ENCODE peak calls at places on chromosomes 7 and 10, in ten cellular contexts. One of them, this sample, is unnamed.
A peak's percentile ranks its signal among the peaks of the same experiment; 100 is the strongest.

GRCh38 chr7:120740348-120740747 is 117.6 kb downstream of the TSPAN12 start:
- DNase-seq in kidney: no peak
- DNase-seq in AG09309: no peak
- DNase-seq in neural crest cell: no peak
- DNase-seq in WTC11: no peak
- DNase-seq in K562: no peak
- DNase-seq in tibial artery: no peak
- DNase-seq in mucosa of descending colon: no peak
- DNase-seq in astrocyte of the spinal cord: peak; percentile 74
- DNase-seq in nephron progenitor cell: no peak
- DNase-seq in this sample: no peak

GRCh38 chr10:69466689-69467088 is 15.4 kb downstream of the TSPAN15 start:
- DNase-seq in K562: no peak
- DNase-seq in astrocyte of the spinal cord: no peak
- DNase-seq in mucosa of descending colon: no peak
- DNase-seq in nephron progenitor cell: no peak
- DNase-seq in neural crest cell: no peak
- DNase-seq in WTC11: no peak
- DNase-seq in AG09309: no peak
- DNase-seq in tibial artery: no peak
- DNase-seq in kidney: no peak
- DNase-seq in this sample: no peak

GRCh38 chr7:127882313-127882920 is 148.8 kb downstream of the LRRC4 start:
- DNase-seq in AG09309: no peak
- DNase-seq in K562: no peak
- DNase-seq in kidney: no peak
- DNase-seq in neural crest cell: no peak
- DNase-seq in nephron progenitor cell: no peak
- DNase-seq in WTC11: no peak
- DNase-seq in mucosa of descending colon: no peak
- DNase-seq in tibial artery: no peak
- DNase-seq in astrocyte of the spinal cord: no peak
- DNase-seq in this sample: no peak

GRCh38 chr10:6349846-6350245 is 147.1 kb downstream of the PFKFB3 start:
- DNase-seq in tibial artery: no peak
- DNase-seq in AG09309: no peak
- DNase-seq in astrocyte of the spinal cord: no peak
- DNase-seq in K562: no peak
- DNase-seq in nephron progenitor cell: no peak
- DNase-seq in kidney: no peak
- DNase-seq in neural crest cell: no peak
- DNase-seq in WTC11: no peak
- DNase-seq in mucosa of descending colon: no peak
- DNase-seq in this sample: no peak

GRCh38 chr7:7704867-7705266 is 13.5 kb downstream of the RPA3 start:
- DNase-seq in tibial artery: no peak
- DNase-seq in mucosa of descending colon: no peak
- DNase-seq in kidney: no peak
- DNase-seq in AG09309: no peak
- DNase-seq in astrocyte of the spinal cord: no peak
- DNase-seq in nephron progenitor cell: no peak
- DNase-seq in WTC11: no peak
- DNase-seq in neural crest cell: no peak
- DNase-seq in K562: no peak
- DNase-seq in this sample: no peak

GRCh38 chr7:5615190-5616070 is 166.0 kb downstream of the RNF216 start:
- DNase-seq in mucosa of descending colon: no peak
- DNase-seq in AG09309: no peak
- DNase-seq in tibial artery: no peak
- DNase-seq in WTC11: no peak
- DNase-seq in astrocyte of the spinal cord: no peak
- DNase-seq in kidney: peak; percentile 73
- DNase-seq in neural crest cell: no peak
- DNase-seq in nephron progenitor cell: no peak
- DNase-seq in K562: no peak
- DNase-seq in this sample: no peak

GRCh38 chr7:41576176-41576575 is 126.7 kb downstream of the INHBA start:
- DNase-seq in nephron progenitor cell: no peak
- DNase-seq in K562: no peak
- DNase-seq in mucosa of descending colon: no peak
- DNase-seq in astrocyte of the spinal cord: no peak
- DNase-seq in tibial artery: no peak
- DNase-seq in WTC11: no peak
- DNase-seq in neural crest cell: no peak
- DNase-seq in kidney: no peak
- DNase-seq in AG09309: no peak
- DNase-seq in this sample: no peak

GRCh38 chr10:62336404-62336803 is 37.8 kb upstream of the ZNF365 start:
- DNase-seq in K562: no peak
- DNase-seq in WTC11: no peak
- DNase-seq in mucosa of descending colon: no peak
- DNase-seq in AG09309: no peak
- DNase-seq in nephron progenitor cell: no peak
- DNase-seq in tibial artery: no peak
- DNase-seq in kidney: no peak
- DNase-seq in astrocyte of the spinal cord: no peak
- DNase-seq in neural crest cell: no peak
- DNase-seq in this sample: no peak

GRCh38 chr7:6071406-6071805 is 40.2 kb downstream of the ANKRD61 start:
- DNase-seq in K562: no peak
- DNase-seq in WTC11: no peak
- DNase-seq in kidney: no peak
- DNase-seq in astrocyte of the spinal cord: no peak
- DNase-seq in mucosa of descending colon: no peak
- DNase-seq in nephron progenitor cell: no peak
- DNase-seq in tibial artery: no peak
- DNase-seq in neural crest cell: no peak
- DNase-seq in AG09309: no peak
- DNase-seq in this sample: no peak

GRCh38 chr10:112249722-112250121 is 33.5 kb upstream of the TECTB start:
- DNase-seq in mucosa of descending colon: no peak
- DNase-seq in nephron progenitor cell: no peak
- DNase-seq in kidney: no peak
- DNase-seq in K562: no peak
- DNase-seq in neural crest cell: no peak
- DNase-seq in astrocyte of the spinal cord: no peak
- DNase-seq in WTC11: no peak
- DNase-seq in tibial artery: no peak
- DNase-seq in AG09309: no peak
- DNase-seq in this sample: no peak

GRCh38 chr10:78196964-78197363 is 163.3 kb downstream of the RPS24 start:
- DNase-seq in neural crest cell: no peak
- DNase-seq in AG09309: peak; percentile 67
- DNase-seq in tibial artery: no peak
- DNase-seq in K562: no peak
- DNase-seq in kidney: no peak
- DNase-seq in mucosa of descending colon: no peak
- DNase-seq in astrocyte of the spinal cord: peak; percentile 20
- DNase-seq in WTC11: no peak
- DNase-seq in nephron progenitor cell: no peak
- DNase-seq in this sample: no peak

GRCh38 chr10:103757531-103758293 is 97.7 kb downstream of the SH3PXD2A start:
- DNase-seq in astrocyte of the spinal cord: peak; percentile 87
- DNase-seq in WTC11: peak; percentile 40
- DNase-seq in nephron progenitor cell: no peak
- DNase-seq in mucosa of descending colon: peak; percentile 45
- DNase-seq in AG09309: peak; percentile 62
- DNase-seq in tibial artery: peak; percentile 53
- DNase-seq in neural crest cell: no peak
- DNase-seq in kidney: peak; percentile 79
- DNase-seq in K562: no peak
- DNase-seq in this sample: no peak

GRCh38 chr7:28062197-28062988 is 118.2 kb downstream of the JAZF1 start:
- DNase-seq in kidney: no peak
- DNase-seq in nephron progenitor cell: peak; percentile 79
- DNase-seq in neural crest cell: peak; percentile 61
- DNase-seq in WTC11: peak; percentile 87
- DNase-seq in AG09309: no peak
- DNase-seq in mucosa of descending colon: peak; percentile 89
- DNase-seq in tibial artery: peak; percentile 67
- DNase-seq in astrocyte of the spinal cord: peak; percentile 42
- DNase-seq in K562: peak; percentile 11
- DNase-seq in this sample: peak; percentile 64

GRCh38 chr10:100761191-100761590 is 15.8 kb downstream of the PAX2 start:
- DNase-seq in neural crest cell: no peak
- DNase-seq in kidney: no peak
- DNase-seq in tibial artery: no peak
- DNase-seq in nephron progenitor cell: no peak
- DNase-seq in K562: no peak
- DNase-seq in mucosa of descending colon: no peak
- DNase-seq in WTC11: no peak
- DNase-seq in astrocyte of the spinal cord: no peak
- DNase-seq in AG09309: no peak
- DNase-seq in this sample: no peak

GRCh38 chr10:18303851-18304800 is 163.9 kb downstream of the CACNB2 start:
- DNase-seq in astrocyte of the spinal cord: no peak
- DNase-seq in nephron progenitor cell: no peak
- DNase-seq in tibial artery: no peak
- DNase-seq in mucosa of descending colon: no peak
- DNase-seq in kidney: no peak
- DNase-seq in neural crest cell: no peak
- DNase-seq in K562: no peak
- DNase-seq in AG09309: no peak
- DNase-seq in WTC11: no peak
- DNase-seq in this sample: peak; percentile 52

DNA sequence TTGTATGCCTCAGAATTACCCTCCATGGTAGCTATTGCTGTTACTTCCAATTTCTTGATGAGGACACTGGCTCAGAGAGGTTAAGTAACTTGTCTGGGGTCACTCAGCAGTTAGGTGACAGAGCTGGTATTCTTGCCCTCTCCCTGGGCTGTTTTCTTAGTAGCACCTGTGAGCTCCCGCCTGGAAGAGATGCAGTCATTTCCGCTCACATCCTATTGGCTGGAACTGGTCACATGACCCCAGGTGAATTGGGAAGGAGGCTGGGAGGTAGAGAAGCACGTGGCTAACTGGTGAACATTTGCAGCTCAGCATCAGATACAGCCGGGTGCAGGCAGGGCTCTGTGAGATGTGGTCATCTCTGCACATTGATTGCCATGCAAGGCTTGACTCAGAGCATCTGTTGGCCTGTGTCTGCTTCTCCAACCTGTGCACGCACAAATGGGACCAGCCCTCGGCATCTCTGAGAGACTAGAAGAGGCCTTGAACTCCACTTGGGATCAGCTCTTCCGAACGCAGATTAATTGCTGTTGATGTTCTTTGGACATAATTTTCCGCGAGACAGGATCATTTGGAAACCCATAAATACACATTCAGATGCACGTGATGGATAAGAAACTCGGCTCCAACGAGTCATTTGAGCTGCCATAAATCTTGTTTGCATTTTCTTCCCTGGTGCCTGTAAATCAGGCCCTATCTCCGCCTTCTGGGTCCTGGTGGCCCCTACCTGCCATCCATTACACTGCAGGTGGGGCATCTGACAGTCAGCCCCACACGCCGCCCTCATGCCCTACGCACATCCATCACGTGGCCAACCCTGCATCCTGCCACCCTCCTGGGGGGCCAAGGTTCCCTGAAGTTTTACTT is 42.8 kb downstream of the MYL10 start:
- DNase-seq in AG09309: no peak
- DNase-seq in nephron progenitor cell: no peak
- DNase-seq in kidney: peak; percentile 32
- DNase-seq in WTC11: no peak
- DNase-seq in neural crest cell: no peak
- DNase-seq in K562: peak; percentile 64
- DNase-seq in mucosa of descending colon: peak; percentile 77
- DNase-seq in astrocyte of the spinal cord: no peak
- DNase-seq in tibial artery: no peak
- DNase-seq in this sample: no peak
- TF ChIP-seq CTCF in AG09309: no peak
- TF ChIP-seq CTCF in nephron progenitor cell: no peak
- TF ChIP-seq CTCF in kidney: no peak
- TF ChIP-seq CTCF in WTC11: no peak
- TF ChIP-seq CTCF in neural crest cell: no peak
- TF ChIP-seq CTCF in K562: no peak
- TF ChIP-seq CTCF in mucosa of descending colon: no peak
- TF ChIP-seq CTCF in astrocyte of the spinal cord: no peak
- TF ChIP-seq CTCF in tibial artery: no peak
- TF ChIP-seq CTCF in this sample: no peak

GRCh38 chr10:65355141-65355680 is 1570.6 kb upstream of the LRRTM3 start:
- DNase-seq in AG09309: no peak
- DNase-seq in tibial artery: no peak
- DNase-seq in astrocyte of the spinal cord: no peak
- DNase-seq in nephron progenitor cell: no peak
- DNase-seq in neural crest cell: no peak
- DNase-seq in K562: no peak
- DNase-seq in mucosa of descending colon: no peak
- DNase-seq in kidney: no peak
- DNase-seq in WTC11: no peak
- DNase-seq in this sample: no peak

GRCh38 chr10:65360497-65360896 is 1565.3 kb upstream of the LRRTM3 start:
- DNase-seq in astrocyte of the spinal cord: no peak
- DNase-seq in K562: no peak
- DNase-seq in tibial artery: no peak
- DNase-seq in WTC11: no peak
- DNase-seq in neural crest cell: no peak
- DNase-seq in AG09309: no peak
- DNase-seq in nephron progenitor cell: no peak
- DNase-seq in mucosa of descending colon: no peak
- DNase-seq in kidney: no peak
- DNase-seq in this sample: no peak

GRCh38 chr10:65358565-65358964 is 1567.3 kb upstream of the LRRTM3 start:
- DNase-seq in WTC11: peak; percentile 35
- DNase-seq in astrocyte of the spinal cord: peak; percentile 10
- DNase-seq in neural crest cell: no peak
- DNase-seq in K562: no peak
- DNase-seq in nephron progenitor cell: peak; percentile 12
- DNase-seq in tibial artery: no peak
- DNase-seq in kidney: no peak
- DNase-seq in AG09309: no peak
- DNase-seq in mucosa of descending colon: peak; percentile 23
- DNase-seq in this sample: no peak
- TF ChIP-seq CTCF in WTC11: no peak
- TF ChIP-seq CTCF in astrocyte of the spinal cord: peak; percentile 55
- TF ChIP-seq CTCF in neural crest cell: peak; percentile 60
- TF ChIP-seq CTCF in K562: no peak
- TF ChIP-seq CTCF in nephron progenitor cell: peak; percentile 34
- TF ChIP-seq CTCF in tibial artery: no peak
- TF ChIP-seq CTCF in kidney: no peak
- TF ChIP-seq CTCF in AG09309: no peak
- TF ChIP-seq CTCF in mucosa of descending colon: peak; percentile 12
- TF ChIP-seq CTCF in this sample: no peak

GRCh38 chr10:101780187-101780817 is 2.9 kb downstream of the NPM3 start:
- DNase-seq in neural crest cell: no peak
- DNase-seq in tibial artery: no peak
- DNase-seq in nephron progenitor cell: no peak
- DNase-seq in K562: no peak
- DNase-seq in mucosa of descending colon: no peak
- DNase-seq in WTC11: no peak
- DNase-seq in astrocyte of the spinal cord: no peak
- DNase-seq in AG09309: no peak
- DNase-seq in kidney: peak; percentile 72
- DNase-seq in this sample: peak; percentile 25
- TF ChIP-seq CTCF in neural crest cell: no peak
- TF ChIP-seq CTCF in tibial artery: no peak
- TF ChIP-seq CTCF in nephron progenitor cell: no peak
- TF ChIP-seq CTCF in K562: no peak
- TF ChIP-seq CTCF in mucosa of descending colon: no peak
- TF ChIP-seq CTCF in WTC11: no peak
- TF ChIP-seq CTCF in astrocyte of the spinal cord: no peak
- TF ChIP-seq CTCF in AG09309: no peak
- TF ChIP-seq CTCF in kidney: no peak
- TF ChIP-seq CTCF in this sample: peak; percentile 43

GRCh38 chr7:38411404-38411803 is 138.0 kb upstream of the TARP start:
- DNase-seq in K562: no peak
- DNase-seq in mucosa of descending colon: peak; percentile 16
- DNase-seq in tibial artery: no peak
- DNase-seq in nephron progenitor cell: no peak
- DNase-seq in astrocyte of the spinal cord: no peak
- DNase-seq in kidney: no peak
- DNase-seq in WTC11: no peak
- DNase-seq in AG09309: no peak
- DNase-seq in neural crest cell: no peak
- DNase-seq in this sample: no peak
- TF ChIP-seq CTCF in K562: peak; percentile 39
- TF ChIP-seq CTCF in mucosa of descending colon: no peak
- TF ChIP-seq CTCF in tibial artery: no peak
- TF ChIP-seq CTCF in nephron progenitor cell: no peak
- TF ChIP-seq CTCF in astrocyte of the spinal cord: peak; percentile 32
- TF ChIP-seq CTCF in kidney: no peak
- TF ChIP-seq CTCF in WTC11: peak; percentile 27
- TF ChIP-seq CTCF in AG09309: peak; percentile 31
- TF ChIP-seq CTCF in neural crest cell: peak; percentile 36
- TF ChIP-seq CTCF in this sample: peak; percentile 17